ENCODE peak calls at places on chromosome 1, in four cellular contexts. O is ovary, I is tibial nerve, L is SK-N-SH. A is an unnamed sample.

GRCh38 chr1:228022571-228023293 is 15.9 kb downstream of the WNT3A start:
- DNase-seq in O (no peak), I (no peak), L (no peak), A (peak; percentile 52)

GRCh38 chr1:36984675-36985074 is 49.6 kb downstream of the GRIK3 start:
- DNase-seq in O (no peak), I (no peak), L (no peak), A (no peak)

GRCh38 chr1:80566123-80566522 is 1234.6 kb upstream of the ADGRL2 start:
- DNase-seq in O (no peak), I (no peak), L (no peak), A (no peak)

GRCh38 chr1:65818966-65819365 is 26.3 kb downstream of the PDE4B start:
- DNase-seq in O (no peak), I (no peak), L (no peak), A (no peak)

GRCh38 chr1:61259379-61260148 is 177.2 kb downstream of the NFIA start:
- DNase-seq in O (no peak), I (no peak), L (no peak), A (no peak)

GRCh38 chr1:231106347-231106746 is 55.5 kb upstream of the TRIM67 start:
- DNase-seq in O (no peak), I (no peak), L (no peak), A (no peak)

GRCh38 chr1:6171546-6172124 is 8.5 kb downstream of the CHD5 start:
- DNase-seq in O (no peak), I (no peak), L (peak; percentile 87), A (no peak)

GRCh38 chr1:47684964-47685762 is 247.3 kb downstream of the FOXD2 start:
- DNase-seq in O (no peak), I (no peak), L (peak; percentile 74), A (peak; percentile 36)

GRCh38 chr1:5455056-5455455 is 537.2 kb downstream of the NPHP4 start:
- DNase-seq in O (no peak), I (no peak), L (no peak), A (no peak)

GRCh38 chr1:26913754-26914619 is at the start of gene NR0B2:
- DNase-seq in O (no peak), I (no peak), L (no peak), A (no peak)

GRCh38 chr1:215844777-215845176 is 277.7 kb downstream of the KCTD3 start:
- DNase-seq in O (no peak), I (no peak), L (no peak), A (no peak)

GRCh38 chr1:48859429-48859828 is 82.7 kb upstream of the BEND5 start:
- DNase-seq in O (no peak), I (no peak), L (no peak), A (no peak)

GRCh38 chr1:155022927-155023236 is 10.7 kb downstream of the DCST2 start:
- DNase-seq in O (no peak), I (no peak), L (peak; percentile 57), A (no peak)

GRCh38 chr1:18746981-18747380 is 112.5 kb downstream of the TAS1R2 start:
- DNase-seq in O (no peak), I (no peak), L (no peak), A (no peak)

GRCh38 chr1:224580006-224580405 is 36.1 kb upstream of the CNIH3 start:
- DNase-seq in O (no peak), I (no peak), L (no peak), A (no peak)

GRCh38 chr1:10511494-10511885 is 36.7 kb downstream of the PEX14 start:
- DNase-seq in O (no peak), I (no peak), L (no peak), A (peak; percentile 30)

GRCh38 chr1:226082959-226083302 is 20.4 kb downstream of the H3-3A start:
- DNase-seq in O (peak; percentile 70), I (peak; percentile 59), L (peak; percentile 87), A (peak; percentile 84)

GRCh38 chr1:12433323-12434053 is 184.5 kb downstream of the DHRS3 start:
- DNase-seq in O (peak; percentile 67), I (peak; percentile 44), L (peak; percentile 42), A (peak; percentile 79)

GRCh38 chr1:158274797-158275196 is 14.9 kb upstream of the CD1C start:
- DNase-seq in O (no peak), I (no peak), L (no peak), A (no peak)

GRCh38 chr1:157948547-157949152 is 44.8 kb upstream of the KIRREL1 start:
- DNase-seq in O (no peak), I (peak; percentile 26), L (no peak), A (no peak)

GRCh38 chr1:165075725-165076370 is 280.7 kb downstream of the LMX1A start:
- DNase-seq in O (no peak), I (no peak), L (peak; percentile 50), A (no peak)

GRCh38 chr1:11374079-11374747 is 101.2 kb downstream of the UBIAD1 start:
- DNase-seq in O (no peak), I (no peak), L (no peak), A (no peak)

GRCh38 chr1:201740609-201741231 is 88.2 kb upstream of the IPO9 start:
- DNase-seq in O (no peak), I (no peak), L (no peak), A (peak; percentile 79)

GRCh38 chr1:154497026-154497806 is 4.8 kb upstream of the TDRD10 start:
- DNase-seq in O (no peak), I (peak; percentile 15), L (peak; percentile 21), A (no peak)

GRCh38 chr1:56424744-56425493 is 154.4 kb downstream of the PLPP3 start:
- DNase-seq in O (peak; percentile 46), I (peak; percentile 43), L (no peak), A (peak; percentile 73)

GRCh38 chr1:164772635-164773034 is 213.7 kb downstream of the PBX1 start:
- DNase-seq in O (peak; percentile 49), I (no peak), L (no peak), A (peak; percentile 88)

GRCh38 chr1:218361298-218362065 is 16.3 kb downstream of the TGFB2 start:
- DNase-seq in O (no peak), I (no peak), L (peak; percentile 46), A (no peak)

GRCh38 chr1:210910020-210910575 is 223.8 kb downstream of the KCNH1 start:
- DNase-seq in O (no peak), I (no peak), L (no peak), A (no peak)

GRCh38 chr1:67645495-67646144 is 39.4 kb upstream of the GADD45A start:
- DNase-seq in O (peak; percentile 66), I (peak; percentile 69), L (no peak), A (peak; percentile 72)
- TF ChIP-seq EP300 in O (no peak), I (peak; percentile 80), L (no peak), A (no peak)

GRCh38 chr1:17414022-17414421 is 25.5 kb downstream of the RCC2 start:
- DNase-seq in O (no peak), I (no peak), L (no peak), A (no peak)
- H3K36me3 ChIP-seq in O (peaks cover 2% of the 10 kb centered on the region), I (peaks cover 46% of the 10 kb centered on the region), L (peaks cover 74% of the 10 kb centered on the region), A (peaks cover 63% of the 10 kb centered on the region)

DNA sequence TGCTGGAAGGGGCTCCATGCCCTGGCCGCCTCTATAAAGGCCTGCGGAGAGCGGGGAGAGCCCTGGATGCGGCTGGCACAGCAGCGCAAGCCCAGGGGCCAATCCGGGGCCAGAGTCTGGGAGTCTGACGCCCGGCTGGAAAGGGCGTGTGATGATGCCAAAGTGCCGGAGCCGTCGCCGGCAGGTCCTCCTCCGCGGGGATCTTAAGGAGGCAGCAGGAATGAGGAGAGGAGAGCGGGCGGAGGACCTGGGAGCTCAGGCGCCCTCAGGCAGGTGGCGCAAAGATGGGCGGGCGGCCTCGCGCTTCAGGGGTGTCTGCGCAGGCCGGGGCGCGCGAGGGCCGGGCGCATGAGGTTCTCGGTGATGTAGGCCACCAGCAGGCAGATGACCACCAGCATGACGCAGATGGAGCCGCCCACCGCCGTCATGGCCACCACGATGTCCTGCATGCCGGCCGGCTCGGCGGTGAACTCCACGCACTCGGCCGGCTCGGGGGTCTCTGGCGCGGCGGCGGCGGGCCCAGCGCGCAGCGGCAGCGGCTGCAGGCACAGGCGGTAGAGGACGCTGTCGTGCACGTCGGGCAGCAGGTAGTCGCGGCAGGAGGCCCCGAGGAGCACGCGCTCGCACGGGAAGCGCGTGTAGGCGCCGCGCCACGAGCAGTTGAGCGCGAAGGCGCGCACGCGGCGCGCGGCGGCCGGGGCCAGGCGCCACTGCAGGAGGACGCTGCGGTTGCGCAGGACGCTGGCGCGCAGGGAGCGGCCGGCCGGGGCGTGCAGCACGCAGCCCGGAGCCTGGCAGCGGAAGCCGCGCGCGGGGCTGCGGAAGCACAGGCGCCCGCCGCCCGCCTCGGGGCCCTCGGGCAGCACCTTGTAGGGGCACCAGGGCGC is 662 bp downstream of the FNDC10 start:
- DNase-seq in O (no peak), I (no peak), L (peak; percentile 88), A (no peak)
- TF ChIP-seq EP300 in O (no peak), I (no peak), L (no peak), A (no peak)

GRCh38 chr1:173823776-173824314 is 628 bp upstream of the DARS2 start:
- DNase-seq in O (no peak), I (no peak), L (no peak), A (no peak)

GRCh38 chr1:173821680-173822079 is 2.8 kb upstream of the DARS2 start:
- DNase-seq in O (no peak), I (no peak), L (no peak), A (no peak)

GRCh38 chr1:173827611-173828010 is 2.9 kb upstream of the CENPL start:
- DNase-seq in O (no peak), I (no peak), L (no peak), A (no peak)

GRCh38 chr1:173824315-173825081 is at the start of the genes CENPL and DARS2:
- DNase-seq in O (peak; percentile 97), I (peak; percentile 97), L (peak; percentile 85), A (peak; percentile 99)
- H3K36me3 ChIP-seq in O (no peaks in the 10 kb centered on the region), I (no peaks in the 10 kb centered on the region), L (peaks cover 7% of the 10 kb centered on the region), A (no peaks in the 10 kb centered on the region)

DNA sequence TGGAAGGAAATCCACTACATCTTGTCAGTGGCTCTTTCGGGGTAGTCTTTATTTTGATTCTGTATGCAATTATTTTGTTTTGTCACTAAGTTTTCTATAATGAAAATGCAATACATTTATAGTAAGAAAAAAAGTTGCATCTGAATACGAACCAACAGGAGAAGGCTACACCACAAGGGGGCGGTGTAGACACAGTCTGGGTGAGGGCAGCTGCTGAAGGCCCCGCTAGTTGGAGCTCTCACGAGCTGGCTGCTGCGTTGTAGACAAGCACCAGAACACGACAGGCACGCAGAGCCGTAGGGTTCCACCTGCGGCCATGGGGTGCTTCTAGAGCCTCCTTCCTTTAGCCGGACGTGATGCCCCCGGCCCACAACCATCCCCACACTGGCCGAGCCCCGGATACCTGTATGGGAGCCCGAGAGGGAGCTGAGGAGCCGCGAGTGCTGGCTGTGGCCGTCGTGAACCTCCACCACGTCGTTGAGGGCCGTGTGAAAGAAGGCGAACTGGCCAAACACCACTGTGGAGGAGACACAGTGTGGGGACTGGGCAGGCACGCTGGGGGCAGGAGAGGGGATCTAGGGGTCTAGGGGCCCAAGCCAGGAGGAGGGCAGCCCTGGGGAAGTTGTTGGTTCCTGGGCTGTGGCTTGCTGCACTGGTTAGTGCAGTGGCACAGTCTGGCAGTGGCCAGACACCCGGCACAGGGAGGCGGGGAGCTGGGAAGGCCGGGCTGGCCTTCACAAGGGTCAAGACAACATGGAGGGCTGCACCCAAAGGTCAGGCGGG is 160.8 kb downstream of the ZSCAN20 start:
- DNase-seq in O (peak; percentile 80), I (peak; percentile 97), L (peak; percentile 88), A (peak; percentile 92)
- TF ChIP-seq EP300 in O (no peak), I (no peak), L (no peak), A (no peak)

GRCh38 chr1:236742421-236743160 is 52.5 kb upstream of the MTR start:
- DNase-seq in O (no peak), I (no peak), L (no peak), A (no peak)
- H3K36me3 ChIP-seq in O (no peaks in the 10 kb centered on the region), I (no peaks in the 10 kb centered on the region), L (no peaks in the 10 kb centered on the region), A (no peaks in the 10 kb centered on the region)